ENCODE peak calls at places on chromosomes 11 and 22, in six cellular contexts. S is colonic mucosa, G is GM20000, P is heart left ventricle, F is endothelial cell, O is IMR-90. V is an unnamed sample.

GRCh38 chr11:17574141-17574798 is 27.2 kb downstream of the OTOG start:
- DNase-seq in F (no peak), G (no peak), P (peak), S (peak), O (no peak), V (no peak)

GRCh38 chr22:27873476-27873875 is 45.6 kb downstream of the PITPNB start:
- DNase-seq in P (peak), F (no peak), O (no peak), S (no peak), G (no peak), V (no peak)

GRCh38 chr11:114027396-114027795 is 32.1 kb upstream of the ZBTB16 start:
- DNase-seq in S (no peak), F (no peak), O (no peak), P (no peak), G (no peak), V (no peak)

GRCh38 chr11:95135155-95135554 is 45.5 kb downstream of the ENDOD1 start:
- DNase-seq in F (no peak), P (no peak), O (no peak), S (no peak), G (no peak), V (no peak)

GRCh38 chr22:32702421-32702820 is 99.1 kb upstream of the TIMP3 start:
- DNase-seq in F (no peak), O (no peak), P (no peak), S (no peak), G (no peak), V (no peak)

GRCh38 chr11:125112235-125112604 is 794 bp upstream of the TMEM218 start:
- DNase-seq in O (no peak), G (no peak), S (no peak), F (no peak), P (no peak), V (no peak)

GRCh38 chr11:34425863-34426262 is 12.9 kb upstream of the CAT start:
- DNase-seq in G (no peak), O (no peak), P (no peak), S (no peak), F (no peak), V (peak)

GRCh38 chr11:58763120-58763490 is 31.4 kb upstream of the GLYAT start:
- DNase-seq in S (no peak), O (no peak), P (no peak), F (no peak), G (no peak), V (no peak)

GRCh38 chr11:132874638-132875037 is 657.7 kb downstream of the OPCML start:
- DNase-seq in P (no peak), O (peak), S (no peak), G (no peak), F (no peak), V (peak)

GRCh38 chr11:33667819-33668467 is 32.7 kb downstream of the C11orf91 start:
- DNase-seq in P (no peak), S (no peak), F (no peak), O (no peak), G (no peak), V (no peak)

GRCh38 chr11:72764503-72764902 is 12.3 kb upstream of the ARAP1 start:
- DNase-seq in F (no peak), O (no peak), G (no peak), S (peak), P (no peak), V (no peak)

GRCh38 chr22:46321387-46321775 is 14.1 kb upstream of the TRMU start:
- DNase-seq in G (no peak), S (no peak), O (no peak), F (no peak), P (no peak), V (no peak)

GRCh38 chr11:74507582-74507981 is 14.1 kb upstream of the LIPT2 start:
- DNase-seq in O (no peak), G (no peak), S (no peak), P (no peak), F (no peak), V (no peak)

GRCh38 chr11:74505911-74506310 is 12.4 kb upstream of the LIPT2 start:
- DNase-seq in S (no peak), P (no peak), F (no peak), G (no peak), O (no peak), V (no peak)

GRCh38 chr11:74506823-74507222 is 13.3 kb upstream of the LIPT2 start:
- DNase-seq in P (no peak), G (no peak), F (no peak), O (no peak), S (no peak), V (no peak)

GRCh38 chr11:74504100-74504691 is 10.7 kb upstream of the LIPT2 start:
- DNase-seq in O (no peak), G (no peak), P (no peak), S (no peak), F (no peak), V (no peak)
- TF ChIP-seq CTCF in O (no peak), G (no peak), P (no peak), S (no peak), F (no peak), V (no peak)

GRCh38 chr11:70530010-70530409 is 131.7 kb downstream of the CTTN start:
- DNase-seq in S (no peak), P (no peak), O (no peak), G (no peak), F (no peak), V (no peak)
- TF ChIP-seq CTCF in S (no peak), P (no peak), O (no peak), G (no peak), F (no peak), V (no peak)

GRCh38 chr11:131583823-131584222 is 213.4 kb downstream of the NTM start:
- DNase-seq in P (no peak), O (no peak), S (no peak), G (no peak), F (no peak), V (no peak)
- TF ChIP-seq CTCF in P (no peak), O (no peak), S (no peak), G (no peak), F (no peak), V (no peak)

GRCh38 chr22:49433717-49434611 is 393.7 kb downstream of the BRD1 start:
- DNase-seq in S (no peak), G (no peak), P (no peak), O (no peak), F (no peak), V (no peak)
- TF ChIP-seq CTCF in S (no peak), G (no peak), P (no peak), O (no peak), F (no peak), V (no peak)

GRCh38 chr22:47389201-47389600 is 626.8 kb downstream of the TBC1D22A start:
- DNase-seq in F (no peak), P (no peak), O (no peak), S (no peak), G (no peak), V (no peak)
- TF ChIP-seq CTCF in F (no peak), P (no peak), O (no peak), S (no peak), G (no peak), V (no peak)

GRCh38 chr11:14290422-14290821 is 68.6 kb downstream of the RRAS2 start:
- DNase-seq in P (no peak), S (no peak), G (no peak), F (no peak), O (no peak), V (no peak)
- TF ChIP-seq CTCF in P (no peak), S (no peak), G (no peak), F (peak), O (no peak), V (no peak)

DNA sequence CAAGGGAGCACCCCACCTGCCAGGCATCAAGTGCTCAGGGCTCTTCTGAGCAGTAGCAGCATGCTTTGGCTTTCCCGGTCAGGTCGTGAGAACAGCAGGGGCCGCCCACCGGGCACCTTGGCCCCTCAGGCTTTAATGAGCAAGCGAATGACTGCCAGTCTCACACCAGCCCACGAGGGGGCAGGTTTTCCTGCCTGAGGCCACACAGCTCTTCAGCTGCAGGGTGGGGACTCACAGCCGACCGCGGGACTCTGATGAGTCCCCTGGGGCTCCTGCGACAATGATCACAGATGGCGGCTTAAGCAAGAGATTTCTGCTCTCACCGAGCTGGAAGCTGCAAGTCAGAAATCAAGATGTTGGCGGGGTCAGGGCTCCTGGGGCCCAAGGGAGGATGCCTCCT is 14.3 kb upstream of the FGF19 start:
- DNase-seq in S (no peak), O (peak), F (peak), P (peak), G (peak), V (no peak)
- TF ChIP-seq CTCF in S (no peak), O (peak), F (peak), P (peak), G (no peak), V (peak)

DNA sequence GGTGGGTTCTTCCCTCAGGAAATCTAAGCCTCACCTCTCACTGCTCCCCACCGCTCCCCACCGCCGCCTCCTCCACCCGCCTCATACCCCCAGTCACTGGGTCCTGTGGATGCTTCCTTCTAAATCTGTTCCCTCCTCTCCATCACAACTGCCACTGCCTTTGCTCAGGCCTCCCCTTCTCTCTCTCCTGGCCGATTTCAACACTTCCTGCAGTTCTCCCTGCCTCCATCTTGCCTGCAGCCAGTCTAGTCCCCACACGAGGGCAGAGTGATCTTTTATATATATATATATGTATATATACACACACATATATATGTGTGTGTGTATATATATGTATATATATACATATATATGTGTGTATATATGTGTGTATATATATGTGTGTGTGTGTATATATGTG is 27.8 kb downstream of the CREB3L1 start:
- DNase-seq in F (no peak), S (no peak), P (no peak), O (peak), G (no peak), V (no peak)
- TF ChIP-seq CTCF in F (no peak), S (no peak), P (no peak), O (peak), G (no peak), V (no peak)

GRCh38 chr11:64341851-64342791 is 2.1 kb downstream of the CCDC88B start:
- DNase-seq in O (peak), G (peak), S (peak), P (peak), F (peak), V (peak)
- TF ChIP-seq CTCF in O (peak), G (no peak), S (peak), P (peak), F (no peak), V (peak)